ENCODE peak calls at places on chromosome 6, in ten cellular contexts. One of them, this sample, is unnamed.
A peak's percentile ranks its signal among the peaks of the same experiment; 100 is the strongest.

GRCh38 chr6:33313709-33314514 is at the start of gene TAPBP:
- DNase-seq in mammary epithelial cell: peak; percentile 86
- DNase-seq in PC-3: peak; percentile 59
- DNase-seq in CD4-positive, CD25-positive, alpha-beta regulatory T cell: peak; percentile 84
- DNase-seq in Caco-2: peak; percentile 49
- DNase-seq in adipocyte: peak; percentile 87
- DNase-seq in CD8-positive, alpha-beta T cell: peak; percentile 84
- DNase-seq in adrenal gland: peak; percentile 76
- DNase-seq in suprapubic skin: peak; percentile 87
- DNase-seq in mesenchymal stem cell: peak; percentile 95
- DNase-seq in this sample: peak; percentile 63

GRCh38 chr6:120965814-120966213 is 368.5 kb downstream of the TBC1D32 start:
- DNase-seq in mammary epithelial cell: peak; percentile 33
- DNase-seq in PC-3: peak; percentile 45
- DNase-seq in CD4-positive, CD25-positive, alpha-beta regulatory T cell: no peak
- DNase-seq in Caco-2: no peak
- DNase-seq in adipocyte: no peak
- DNase-seq in CD8-positive, alpha-beta T cell: no peak
- DNase-seq in adrenal gland: no peak
- DNase-seq in suprapubic skin: no peak
- DNase-seq in mesenchymal stem cell: no peak
- DNase-seq in this sample: no peak

GRCh38 chr6:125528614-125529013 is 220.8 kb upstream of the HEY2 start:
- DNase-seq in mammary epithelial cell: no peak
- DNase-seq in PC-3: no peak
- DNase-seq in CD4-positive, CD25-positive, alpha-beta regulatory T cell: no peak
- DNase-seq in Caco-2: no peak
- DNase-seq in adipocyte: no peak
- DNase-seq in CD8-positive, alpha-beta T cell: no peak
- DNase-seq in adrenal gland: no peak
- DNase-seq in suprapubic skin: no peak
- DNase-seq in mesenchymal stem cell: no peak
- DNase-seq in this sample: no peak

GRCh38 chr6:85422996-85423395 is 26.9 kb upstream of the NT5E start:
- DNase-seq in mammary epithelial cell: no peak
- DNase-seq in PC-3: no peak
- DNase-seq in CD4-positive, CD25-positive, alpha-beta regulatory T cell: no peak
- DNase-seq in Caco-2: no peak
- DNase-seq in adipocyte: no peak
- DNase-seq in CD8-positive, alpha-beta T cell: no peak
- DNase-seq in adrenal gland: no peak
- DNase-seq in suprapubic skin: no peak
- DNase-seq in mesenchymal stem cell: no peak
- DNase-seq in this sample: no peak

GRCh38 chr6:105038259-105038658 is 81.4 kb downstream of the LIN28B start:
- DNase-seq in mammary epithelial cell: no peak
- DNase-seq in PC-3: no peak
- DNase-seq in CD4-positive, CD25-positive, alpha-beta regulatory T cell: no peak
- DNase-seq in Caco-2: peak; percentile 41
- DNase-seq in adipocyte: no peak
- DNase-seq in CD8-positive, alpha-beta T cell: no peak
- DNase-seq in adrenal gland: no peak
- DNase-seq in suprapubic skin: no peak
- DNase-seq in mesenchymal stem cell: peak; percentile 40
- DNase-seq in this sample: no peak

GRCh38 chr6:169971951-169972651 is 220.7 kb downstream of the ERMARD start:
- DNase-seq in mammary epithelial cell: no peak
- DNase-seq in PC-3: no peak
- DNase-seq in CD4-positive, CD25-positive, alpha-beta regulatory T cell: no peak
- DNase-seq in Caco-2: no peak
- DNase-seq in adipocyte: no peak
- DNase-seq in CD8-positive, alpha-beta T cell: no peak
- DNase-seq in adrenal gland: no peak
- DNase-seq in suprapubic skin: peak; percentile 34
- DNase-seq in mesenchymal stem cell: no peak
- DNase-seq in this sample: no peak

GRCh38 chr6:10837692-10837996 is 695 bp downstream of the MAK start:
- DNase-seq in mammary epithelial cell: peak; percentile 7
- DNase-seq in PC-3: peak; percentile 6
- DNase-seq in CD4-positive, CD25-positive, alpha-beta regulatory T cell: peak; percentile 26
- DNase-seq in Caco-2: no peak
- DNase-seq in adipocyte: peak; percentile 36
- DNase-seq in CD8-positive, alpha-beta T cell: peak; percentile 10
- DNase-seq in adrenal gland: peak; percentile 17
- DNase-seq in suprapubic skin: no peak
- DNase-seq in mesenchymal stem cell: peak; percentile 35
- DNase-seq in this sample: no peak

GRCh38 chr6:121849477-121849876 is 414.0 kb downstream of the GJA1 start:
- DNase-seq in mammary epithelial cell: peak; percentile 48
- DNase-seq in PC-3: peak; percentile 79
- DNase-seq in CD4-positive, CD25-positive, alpha-beta regulatory T cell: no peak
- DNase-seq in Caco-2: peak; percentile 69
- DNase-seq in adipocyte: peak; percentile 89
- DNase-seq in CD8-positive, alpha-beta T cell: no peak
- DNase-seq in adrenal gland: peak; percentile 52
- DNase-seq in suprapubic skin: no peak
- DNase-seq in mesenchymal stem cell: peak; percentile 80
- DNase-seq in this sample: peak; percentile 56

GRCh38 chr6:44268095-44268628 is 2.1 kb upstream of the TMEM151B start:
- DNase-seq in mammary epithelial cell: peak; percentile 35
- DNase-seq in PC-3: peak; percentile 76
- DNase-seq in CD4-positive, CD25-positive, alpha-beta regulatory T cell: peak; percentile 64
- DNase-seq in Caco-2: peak; percentile 70
- DNase-seq in adipocyte: peak; percentile 68
- DNase-seq in CD8-positive, alpha-beta T cell: peak; percentile 63
- DNase-seq in adrenal gland: peak; percentile 59
- DNase-seq in suprapubic skin: no peak
- DNase-seq in mesenchymal stem cell: peak; percentile 47
- DNase-seq in this sample: peak; percentile 69

GRCh38 chr6:113486172-113486571 is 371.0 kb upstream of the MARCKS start:
- DNase-seq in mammary epithelial cell: no peak
- DNase-seq in PC-3: no peak
- DNase-seq in CD4-positive, CD25-positive, alpha-beta regulatory T cell: no peak
- DNase-seq in Caco-2: no peak
- DNase-seq in adipocyte: no peak
- DNase-seq in CD8-positive, alpha-beta T cell: no peak
- DNase-seq in adrenal gland: no peak
- DNase-seq in suprapubic skin: no peak
- DNase-seq in mesenchymal stem cell: no peak
- DNase-seq in this sample: no peak

GRCh38 chr6:100001915-100002388 is 7.9 kb upstream of the MCHR2 start:
- DNase-seq in mammary epithelial cell: peak; percentile 40
- DNase-seq in PC-3: peak; percentile 61
- DNase-seq in CD4-positive, CD25-positive, alpha-beta regulatory T cell: peak; percentile 38
- DNase-seq in Caco-2: peak; percentile 41
- DNase-seq in adipocyte: peak; percentile 82
- DNase-seq in CD8-positive, alpha-beta T cell: peak; percentile 27
- DNase-seq in adrenal gland: peak; percentile 62
- DNase-seq in suprapubic skin: no peak
- DNase-seq in mesenchymal stem cell: peak; percentile 50
- DNase-seq in this sample: peak; percentile 55

GRCh38 chr6:33716379-33716778 is 4.9 kb upstream of the UQCC2 start:
- DNase-seq in mammary epithelial cell: no peak
- DNase-seq in PC-3: no peak
- DNase-seq in CD4-positive, CD25-positive, alpha-beta regulatory T cell: no peak
- DNase-seq in Caco-2: no peak
- DNase-seq in adipocyte: no peak
- DNase-seq in CD8-positive, alpha-beta T cell: no peak
- DNase-seq in adrenal gland: no peak
- DNase-seq in suprapubic skin: no peak
- DNase-seq in mesenchymal stem cell: no peak
- DNase-seq in this sample: no peak

GRCh38 chr6:149806127-149806526 is 56.6 kb downstream of the PCMT1 start:
- DNase-seq in mammary epithelial cell: peak; percentile 10
- DNase-seq in PC-3: no peak
- DNase-seq in CD4-positive, CD25-positive, alpha-beta regulatory T cell: no peak
- DNase-seq in Caco-2: no peak
- DNase-seq in adipocyte: no peak
- DNase-seq in CD8-positive, alpha-beta T cell: no peak
- DNase-seq in adrenal gland: no peak
- DNase-seq in suprapubic skin: no peak
- DNase-seq in mesenchymal stem cell: no peak
- DNase-seq in this sample: no peak
- H3K36me3 ChIP-seq in mammary epithelial cell: peaks cover 12% of the 10 kb centered on the region
- H3K36me3 ChIP-seq in PC-3: no peaks in the 10 kb centered on the region
- H3K36me3 ChIP-seq in CD4-positive, CD25-positive, alpha-beta regulatory T cell: peaks cover 21% of the 10 kb centered on the region
- H3K36me3 ChIP-seq in Caco-2: no peaks in the 10 kb centered on the region
- H3K36me3 ChIP-seq in adipocyte: peaks cover 34% of the 10 kb centered on the region
- H3K36me3 ChIP-seq in CD8-positive, alpha-beta T cell: peaks cover 19% of the 10 kb centered on the region
- H3K36me3 ChIP-seq in adrenal gland: peaks cover 7% of the 10 kb centered on the region
- H3K36me3 ChIP-seq in suprapubic skin: peaks cover 9% of the 10 kb centered on the region
- H3K36me3 ChIP-seq in mesenchymal stem cell: peaks cover 44% of the 10 kb centered on the region
- H3K36me3 ChIP-seq in this sample: peaks cover 20% of the 10 kb centered on the region

GRCh38 chr6:7413151-7413823 is 23.7 kb downstream of the RIOK1 start:
- DNase-seq in mammary epithelial cell: no peak
- DNase-seq in PC-3: no peak
- DNase-seq in CD4-positive, CD25-positive, alpha-beta regulatory T cell: no peak
- DNase-seq in Caco-2: no peak
- DNase-seq in adipocyte: no peak
- DNase-seq in CD8-positive, alpha-beta T cell: no peak
- DNase-seq in adrenal gland: no peak
- DNase-seq in suprapubic skin: no peak
- DNase-seq in mesenchymal stem cell: no peak
- DNase-seq in this sample: peak; percentile 85

GRCh38 chr6:7406743-7407142 is 17.1 kb downstream of the RIOK1 start:
- DNase-seq in mammary epithelial cell: no peak
- DNase-seq in PC-3: no peak
- DNase-seq in CD4-positive, CD25-positive, alpha-beta regulatory T cell: no peak
- DNase-seq in Caco-2: no peak
- DNase-seq in adipocyte: no peak
- DNase-seq in CD8-positive, alpha-beta T cell: no peak
- DNase-seq in adrenal gland: no peak
- DNase-seq in suprapubic skin: no peak
- DNase-seq in mesenchymal stem cell: peak; percentile 39
- DNase-seq in this sample: no peak

GRCh38 chr6:7411328-7411727 is 21.7 kb downstream of the RIOK1 start:
- DNase-seq in mammary epithelial cell: no peak
- DNase-seq in PC-3: no peak
- DNase-seq in CD4-positive, CD25-positive, alpha-beta regulatory T cell: no peak
- DNase-seq in Caco-2: no peak
- DNase-seq in adipocyte: no peak
- DNase-seq in CD8-positive, alpha-beta T cell: no peak
- DNase-seq in adrenal gland: no peak
- DNase-seq in suprapubic skin: no peak
- DNase-seq in mesenchymal stem cell: no peak
- DNase-seq in this sample: no peak

GRCh38 chr6:7410801-7411200 is 21.2 kb downstream of the RIOK1 start:
- DNase-seq in mammary epithelial cell: no peak
- DNase-seq in PC-3: no peak
- DNase-seq in CD4-positive, CD25-positive, alpha-beta regulatory T cell: no peak
- DNase-seq in Caco-2: no peak
- DNase-seq in adipocyte: no peak
- DNase-seq in CD8-positive, alpha-beta T cell: no peak
- DNase-seq in adrenal gland: no peak
- DNase-seq in suprapubic skin: no peak
- DNase-seq in mesenchymal stem cell: no peak
- DNase-seq in this sample: no peak

DNA sequence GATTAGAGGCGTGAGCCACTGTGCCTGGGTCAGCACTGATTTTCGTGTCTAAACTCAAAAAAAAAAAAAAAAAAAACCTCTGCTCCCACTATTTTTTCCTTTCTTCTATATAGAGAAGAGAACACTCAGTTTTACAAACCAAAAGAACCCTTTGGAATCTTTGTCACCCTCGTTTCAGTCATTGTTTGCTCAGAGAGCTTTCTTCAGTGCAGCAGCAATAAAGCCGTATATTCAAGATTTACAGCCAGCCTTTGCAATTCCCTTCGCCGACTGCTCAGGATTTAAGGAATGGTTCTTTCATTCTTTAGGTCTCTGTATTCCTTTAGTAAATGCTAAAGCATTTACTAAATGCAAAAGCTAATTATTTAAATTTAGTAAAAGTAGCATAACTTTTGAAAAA is 20.1 kb downstream of the RIOK1 start:
- DNase-seq in mammary epithelial cell: no peak
- DNase-seq in PC-3: no peak
- DNase-seq in CD4-positive, CD25-positive, alpha-beta regulatory T cell: no peak
- DNase-seq in Caco-2: no peak
- DNase-seq in adipocyte: no peak
- DNase-seq in CD8-positive, alpha-beta T cell: no peak
- DNase-seq in adrenal gland: no peak
- DNase-seq in suprapubic skin: no peak
- DNase-seq in mesenchymal stem cell: no peak
- DNase-seq in this sample: peak; percentile 35
- H3K36me3 ChIP-seq in mammary epithelial cell: peaks cover 37% of the 10 kb centered on the region
- H3K36me3 ChIP-seq in PC-3: peaks cover 54% of the 10 kb centered on the region
- H3K36me3 ChIP-seq in CD4-positive, CD25-positive, alpha-beta regulatory T cell: peaks cover 93% of the 10 kb centered on the region
- H3K36me3 ChIP-seq in Caco-2: peaks cover 2% of the 10 kb centered on the region
- H3K36me3 ChIP-seq in adipocyte: peaks cover 89% of the 10 kb centered on the region
- H3K36me3 ChIP-seq in CD8-positive, alpha-beta T cell: peaks cover 53% of the 10 kb centered on the region
- H3K36me3 ChIP-seq in adrenal gland: peaks cover 87% of the 10 kb centered on the region
- H3K36me3 ChIP-seq in suprapubic skin: peaks cover 95% of the 10 kb centered on the region
- H3K36me3 ChIP-seq in mesenchymal stem cell: peaks cover 82% of the 10 kb centered on the region
- H3K36me3 ChIP-seq in this sample: peaks cover 48% of the 10 kb centered on the region

DNA sequence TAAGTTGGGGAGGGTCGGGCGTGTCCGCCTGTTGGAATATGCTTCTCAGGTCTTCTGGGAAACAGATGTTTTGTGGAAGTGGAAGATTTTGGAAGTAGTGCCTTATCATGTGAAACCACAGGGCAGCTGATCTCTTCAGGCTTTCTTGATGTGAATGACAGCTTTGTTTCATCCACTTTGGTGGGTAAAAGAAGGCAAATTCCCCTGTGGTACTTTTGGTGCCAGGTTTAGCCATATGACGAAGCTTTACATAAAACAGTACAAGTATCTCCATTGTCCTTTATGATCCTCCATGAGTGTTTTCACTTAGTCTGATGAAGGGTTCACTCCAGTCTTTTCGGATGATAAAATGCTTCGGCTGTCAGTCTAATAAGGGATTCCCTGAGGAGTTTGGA is 4.6 kb downstream of the IRF4 start:
- DNase-seq in mammary epithelial cell: no peak
- DNase-seq in PC-3: no peak
- DNase-seq in CD4-positive, CD25-positive, alpha-beta regulatory T cell: no peak
- DNase-seq in Caco-2: no peak
- DNase-seq in adipocyte: no peak
- DNase-seq in CD8-positive, alpha-beta T cell: no peak
- DNase-seq in adrenal gland: no peak
- DNase-seq in suprapubic skin: no peak
- DNase-seq in mesenchymal stem cell: no peak
- DNase-seq in this sample: no peak
- H3K36me3 ChIP-seq in mammary epithelial cell: no peaks in the 10 kb centered on the region
- H3K36me3 ChIP-seq in PC-3: no peaks in the 10 kb centered on the region
- H3K36me3 ChIP-seq in CD4-positive, CD25-positive, alpha-beta regulatory T cell: peaks cover 43% of the 10 kb centered on the region
- H3K36me3 ChIP-seq in Caco-2: no peaks in the 10 kb centered on the region
- H3K36me3 ChIP-seq in adipocyte: peaks cover 7% of the 10 kb centered on the region
- H3K36me3 ChIP-seq in CD8-positive, alpha-beta T cell: no peaks in the 10 kb centered on the region
- H3K36me3 ChIP-seq in adrenal gland: no peaks in the 10 kb centered on the region
- H3K36me3 ChIP-seq in suprapubic skin: no peaks in the 10 kb centered on the region
- H3K36me3 ChIP-seq in mesenchymal stem cell: peaks cover 32% of the 10 kb centered on the region
- H3K36me3 ChIP-seq in this sample: no peaks in the 10 kb centered on the region

DNA sequence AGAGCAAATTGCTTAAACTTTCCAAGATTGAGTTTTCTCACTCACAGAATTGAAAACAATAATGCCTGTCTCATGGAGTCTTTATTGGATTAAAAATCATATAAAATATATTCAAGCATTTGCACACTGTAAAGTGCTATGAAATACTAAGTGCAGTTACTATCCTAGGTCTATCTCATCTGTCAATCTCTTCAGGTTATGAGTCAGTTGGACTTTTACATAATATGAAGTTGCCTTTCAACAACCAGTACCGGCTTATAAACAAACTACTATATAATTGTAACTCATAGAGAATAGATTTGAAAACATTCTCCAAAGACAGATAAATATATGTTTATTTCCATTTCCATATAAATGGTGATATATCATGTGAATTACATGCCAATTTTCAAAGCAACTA is 20.4 kb upstream of the GSTA4 start:
- DNase-seq in mammary epithelial cell: no peak
- DNase-seq in PC-3: no peak
- DNase-seq in CD4-positive, CD25-positive, alpha-beta regulatory T cell: no peak
- DNase-seq in Caco-2: no peak
- DNase-seq in adipocyte: no peak
- DNase-seq in CD8-positive, alpha-beta T cell: no peak
- DNase-seq in adrenal gland: no peak
- DNase-seq in suprapubic skin: no peak
- DNase-seq in mesenchymal stem cell: no peak
- DNase-seq in this sample: no peak
- H3K36me3 ChIP-seq in mammary epithelial cell: peaks cover 15% of the 10 kb centered on the region
- H3K36me3 ChIP-seq in PC-3: peaks cover 12% of the 10 kb centered on the region
- H3K36me3 ChIP-seq in CD4-positive, CD25-positive, alpha-beta regulatory T cell: peaks cover 74% of the 10 kb centered on the region
- H3K36me3 ChIP-seq in Caco-2: peaks cover 3% of the 10 kb centered on the region
- H3K36me3 ChIP-seq in adipocyte: peaks cover 73% of the 10 kb centered on the region
- H3K36me3 ChIP-seq in CD8-positive, alpha-beta T cell: peaks cover 42% of the 10 kb centered on the region
- H3K36me3 ChIP-seq in adrenal gland: peaks cover 68% of the 10 kb centered on the region
- H3K36me3 ChIP-seq in suprapubic skin: peaks cover 73% of the 10 kb centered on the region
- H3K36me3 ChIP-seq in mesenchymal stem cell: peaks cover 75% of the 10 kb centered on the region
- H3K36me3 ChIP-seq in this sample: peaks cover 47% of the 10 kb centered on the region